ENCODE peak calls at places on chromosomes 4 and X, in five cellular contexts. E, Z, L, X and N are unnamed samples.

GRCh38 chrX:37757082-37757481 is 22.8 kb upstream of the CYBB start:
- DNase-seq in E (no peak), Z (no peak), L (no peak), X (no peak), N (no peak)

GRCh38 chr4:81135501-81135900 is 79.5 kb downstream of the PRKG2 start:
- DNase-seq in E (no peak), Z (no peak), L (no peak), X (no peak), N (peak)

GRCh38 chrX:54494970-54495813 is 842 bp downstream of the FGD1 start:
- DNase-seq in E (peak), Z (peak), L (peak), X (no peak), N (peak)

GRCh38 chr4:114921790-114922581 is 191.4 kb downstream of the NDST4 start:
- DNase-seq in E (peak), Z (peak), L (no peak), X (no peak), N (no peak)

GRCh38 chrX:70168238-70169188 is 8.8 kb upstream of the DGAT2L6 start:
- DNase-seq in E (no peak), Z (peak), L (peak), X (no peak), N (peak)

GRCh38 chr4:184310171-184310567 is 92.5 kb upstream of the ENPP6 start:
- DNase-seq in E (peak), Z (no peak), L (no peak), X (peak), N (peak)

GRCh38 chr4:844752-845232 is 18.9 kb upstream of the CPLX1 start:
- DNase-seq in E (peak), Z (no peak), L (no peak), X (peak), N (no peak)

GRCh38 chrX:147884958-147885357 is 26.8 kb upstream of the FMR1 start:
- DNase-seq in E (no peak), Z (no peak), L (no peak), X (no peak), N (peak)

GRCh38 chr4:16124232-16124631 is 40.4 kb upstream of the PROM1 start:
- DNase-seq in E (no peak), Z (no peak), L (no peak), X (no peak), N (no peak)

GRCh38 chr4:637536-637935 is 12.2 kb downstream of the PDE6B start:
- DNase-seq in E (peak), Z (no peak), L (no peak), X (no peak), N (no peak)

GRCh38 chr4:139734875-139735380 is 69.3 kb downstream of the MGST2 start:
- DNase-seq in E (peak), Z (peak), L (peak), X (peak), N (peak)

GRCh38 chrX:77564824-77565223 is 117.6 kb downstream of the FGF16 start:
- DNase-seq in E (no peak), Z (peak), L (no peak), X (no peak), N (peak)

GRCh38 chr4:176789955-176790354 is 2.8 kb downstream of the VEGFC start:
- DNase-seq in E (no peak), Z (peak), L (no peak), X (no peak), N (peak)

GRCh38 chr4:8495803-8496202 is 55.2 kb downstream of the TRMT44 start:
- DNase-seq in E (no peak), Z (no peak), L (no peak), X (no peak), N (no peak)

GRCh38 chrX:40474205-40474626 is 106.6 kb upstream of the ATP6AP2 start:
- DNase-seq in E (peak), Z (peak), L (no peak), X (no peak), N (peak)

GRCh38 chr4:145545538-145546224 is 64.0 kb downstream of the SMAD1 start:
- DNase-seq in E (no peak), Z (peak), L (no peak), X (no peak), N (peak)

GRCh38 chr4:152385551-152385950 is 150.3 kb downstream of the FBXW7 start:
- DNase-seq in E (no peak), Z (peak), L (no peak), X (no peak), N (peak)

GRCh38 chr4:114549638-114550037 is 49.0 kb upstream of the UGT8 start:
- DNase-seq in E (no peak), Z (no peak), L (no peak), X (no peak), N (no peak)

GRCh38 chr4:78776729-78777555 is 792 bp downstream of the BMP2K start:
- DNase-seq in E (peak), Z (peak), L (peak), X (peak), N (peak)

GRCh38 chrX:17440836-17441235 is 65.8 kb downstream of the NHS start:
- DNase-seq in E (no peak), Z (no peak), L (no peak), X (no peak), N (no peak)

GRCh38 chr4:123418486-123418931 is 21.9 kb downstream of the SPRY1 start:
- DNase-seq in E (no peak), Z (peak), L (no peak), X (no peak), N (peak)

GRCh38 chrX:24676403-24677024 is 17.2 kb upstream of the POLA1 start:
- DNase-seq in E (no peak), Z (no peak), L (no peak), X (no peak), N (peak)

GRCh38 chr4:83546796-83547195 is 10.9 kb downstream of the GPAT3 start:
- DNase-seq in E (no peak), Z (no peak), L (no peak), X (no peak), N (peak)

GRCh38 chr4:71188197-71188625 is 150.6 kb upstream of the SLC4A4 start:
- DNase-seq in E (no peak), Z (peak), L (no peak), X (no peak), N (no peak)

GRCh38 chr4:84319124-84319523 is 180.0 kb downstream of the NKX6-1 start:
- DNase-seq in E (peak), Z (peak), L (peak), X (peak), N (peak)

GRCh38 chr4:78622253-78622979 is 70.8 kb downstream of the ANXA3 start:
- DNase-seq in E (no peak), Z (peak), L (no peak), X (no peak), N (peak)

DNA sequence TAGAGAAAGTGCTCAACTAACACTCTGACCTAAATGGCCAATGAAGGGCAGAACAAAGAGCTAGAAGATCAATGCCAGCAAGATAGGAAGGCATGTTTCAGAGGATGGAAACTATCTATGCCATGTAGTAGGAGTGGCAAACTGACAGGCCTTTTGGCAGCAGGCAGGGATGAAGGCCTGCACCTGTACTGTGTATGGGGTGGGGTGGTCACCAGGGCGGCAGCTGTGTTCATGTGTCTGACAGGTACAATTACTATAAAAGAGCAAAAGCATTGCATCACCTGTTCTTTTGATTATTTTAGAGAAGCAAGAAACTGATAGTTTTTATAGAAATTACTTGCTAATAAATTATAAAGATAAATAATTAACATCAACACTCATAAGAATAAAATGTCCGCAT is 239.1 kb downstream of the CAMK2D start:
- DNase-seq in E (no peak), Z (no peak), L (no peak), X (no peak), N (no peak)
- H3K4me3 ChIP-seq in E (no peak), Z (no peak), L (no peak), X (no peak), N (no peak)

DNA sequence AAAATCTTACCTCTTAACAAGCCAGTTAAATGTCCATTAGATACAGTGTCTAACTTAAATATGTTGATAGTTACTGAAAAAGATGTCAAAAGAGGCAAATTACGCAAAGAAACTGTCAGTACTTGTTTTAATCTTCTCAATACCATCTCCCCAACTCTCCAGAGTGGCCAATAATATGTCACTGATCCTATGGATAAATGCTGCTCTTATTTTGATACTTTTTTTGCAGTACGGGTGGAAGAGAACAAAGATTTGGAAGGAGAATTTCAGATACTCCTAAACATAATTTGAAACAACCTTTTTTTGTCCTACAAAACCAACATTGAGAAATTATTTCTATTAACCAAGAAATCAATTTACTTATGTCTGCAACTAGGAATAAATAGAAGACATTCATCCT is 192.6 kb downstream of the CBR4 start:
- DNase-seq in E (no peak), Z (no peak), L (no peak), X (no peak), N (no peak)
- H3K4me3 ChIP-seq in E (no peak), Z (no peak), L (peak), X (peak), N (no peak)

GRCh38 chrX:12958059-12958458 is 16.9 kb upstream of the TMSB4X start:
- DNase-seq in E (no peak), Z (no peak), L (no peak), X (no peak), N (no peak)
- H3K4me3 ChIP-seq in E (no peak), Z (no peak), L (no peak), X (no peak), N (no peak)

GRCh38 chrX:96551320-96551872 is 133.2 kb upstream of the DIAPH2 start:
- DNase-seq in E (no peak), Z (no peak), L (no peak), X (no peak), N (no peak)
- H3K4me3 ChIP-seq in E (no peak), Z (no peak), L (no peak), X (no peak), N (no peak)

DNA sequence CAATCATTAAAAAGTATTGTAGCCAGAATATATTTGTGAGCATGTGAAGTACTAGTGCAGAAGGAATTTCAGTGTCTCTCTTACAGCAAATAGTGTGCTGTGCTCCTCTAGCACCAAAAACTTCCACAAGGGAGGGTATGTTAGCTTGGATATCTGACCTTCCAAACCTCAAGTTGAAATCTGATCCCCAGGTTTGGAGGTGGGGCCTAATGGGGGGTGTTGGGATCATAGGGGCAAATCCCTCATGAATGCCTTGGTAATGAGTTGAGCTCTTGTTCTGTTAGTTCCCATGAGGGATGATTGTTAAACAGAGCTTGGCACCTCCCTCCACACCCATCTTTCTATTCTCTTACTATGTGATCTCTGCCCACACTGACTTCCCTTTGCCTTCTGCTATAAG is 130.6 kb upstream of the NPY2R start:
- DNase-seq in E (no peak), Z (no peak), L (no peak), X (no peak), N (no peak)
- H3K4me3 ChIP-seq in E (no peak), Z (no peak), L (no peak), X (no peak), N (no peak)

GRCh38 chr4:161601011-161601410 is 562.8 kb downstream of the FSTL5 start:
- DNase-seq in E (no peak), Z (no peak), L (no peak), X (no peak), N (no peak)
- H3K4me3 ChIP-seq in E (no peak), Z (no peak), L (no peak), X (no peak), N (no peak)

DNA sequence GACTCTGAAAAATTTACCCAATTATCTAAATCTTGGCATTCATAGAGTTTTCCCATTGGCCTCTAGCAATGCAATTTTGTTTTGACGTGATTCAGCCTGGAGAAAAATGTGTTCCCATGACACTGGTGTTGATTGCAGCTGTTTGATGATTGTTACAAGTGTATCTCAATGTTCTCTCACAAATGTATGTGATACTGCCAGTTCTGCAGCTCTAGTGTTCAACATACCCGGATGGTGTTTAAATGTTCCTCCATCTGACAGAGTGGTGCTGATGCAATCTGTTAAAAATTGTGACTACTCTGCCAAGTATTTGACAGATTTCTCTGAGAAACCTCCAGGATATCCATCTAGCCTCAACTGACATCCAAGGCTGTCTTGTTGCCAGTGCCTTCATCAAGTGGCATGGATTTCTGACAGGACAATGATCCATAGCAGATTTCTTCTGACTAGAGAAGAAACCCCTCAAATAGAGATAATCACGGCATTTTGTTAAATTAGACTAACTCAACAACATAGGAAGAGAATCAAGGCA is 657.2 kb upstream of the DIAPH2 start:
- DNase-seq in E (no peak), Z (no peak), L (peak), X (no peak), N (peak)
- H3K4me3 ChIP-seq in E (no peak), Z (no peak), L (no peak), X (no peak), N (no peak)

GRCh38 chr4:2797188-2797544 is 4.3 kb downstream of the SH3BP2 start:
- DNase-seq in E (peak), Z (no peak), L (peak), X (no peak), N (no peak)

GRCh38 chr4:2799444-2799911 is 6.6 kb downstream of the SH3BP2 start:
- DNase-seq in E (peak), Z (no peak), L (peak), X (peak), N (no peak)

GRCh38 chr4:2799971-2800690 is 7.2 kb downstream of the SH3BP2 start:
- DNase-seq in E (peak), Z (no peak), L (peak), X (peak), N (peak)

GRCh38 chr4:2797545-2798305 is 4.8 kb downstream of the SH3BP2 start:
- DNase-seq in E (peak), Z (no peak), L (peak), X (peak), N (no peak)

GRCh38 chr4:2798399-2799301 is 5.8 kb downstream of the SH3BP2 start:
- DNase-seq in E (peak), Z (no peak), L (peak), X (peak), N (peak)
- H3K4me3 ChIP-seq in E (peak), Z (no peak), L (peak), X (peak), N (no peak)

GRCh38 chr4:110516106-110516922 is 40.4 kb downstream of the ENPEP start:
- DNase-seq in E (peak), Z (peak), L (peak), X (peak), N (peak)
- H3K4me3 ChIP-seq in E (peak), Z (peak), L (peak), X (peak), N (peak)